ENCODE peak calls at places on chromosomes 11 and 22, in nine cellular contexts. I is fibroblast of mammary gland, B is A673, G is tibial nerve, R is fibroblast of the aortic adventitia, Y is mammary epithelial cell, S is epithelial cell of proximal tubule, F is AG04450, N is CD14-positive monocyte. U is an unnamed sample.

GRCh38 chr22:24430431-24431308 is 3.3 kb downstream of the ADORA2A start:
- DNase-seq in N (no peak), R (no peak), Y (no peak), G (no peak), B (no peak), F (no peak), I (no peak), S (no peak), U (no peak)

GRCh38 chr22:35930933-35931332 is 97.7 kb downstream of the RBFOX2 start:
- DNase-seq in G (peak), I (peak), F (peak), S (no peak), B (peak), R (peak), Y (peak), N (no peak), U (no peak)

GRCh38 chr22:49971232-49972162 is 10.9 kb downstream of the PIM3 start:
- DNase-seq in F (no peak), B (no peak), R (peak), G (peak), Y (no peak), I (peak), N (peak), S (no peak), U (no peak)

GRCh38 chr11:87397250-87397649 is 359.5 kb downstream of the TMEM135 start:
- DNase-seq in F (no peak), S (no peak), B (no peak), Y (no peak), N (no peak), G (no peak), R (no peak), I (no peak), U (no peak)

GRCh38 chr11:57379732-57380131 is 1.2 kb downstream of the PRG3 start:
- DNase-seq in S (no peak), Y (no peak), I (peak), F (no peak), R (peak), G (no peak), N (no peak), B (peak), U (no peak)

GRCh38 chr22:49349841-49350381 is 477.8 kb downstream of the BRD1 start:
- DNase-seq in R (no peak), G (no peak), S (no peak), Y (no peak), I (no peak), F (no peak), B (no peak), N (no peak), U (no peak)

GRCh38 chr22:31800065-31800464 is 46.2 kb downstream of the DEPDC5 start:
- DNase-seq in B (no peak), Y (peak), N (no peak), R (peak), F (peak), I (peak), S (peak), G (no peak), U (peak)

GRCh38 chr11:95337972-95338429 is 107.0 kb upstream of the SESN3 start:
- DNase-seq in Y (no peak), I (no peak), R (no peak), F (no peak), N (no peak), G (no peak), S (no peak), B (no peak), U (no peak)

GRCh38 chr22:36419177-36419911 is 31.6 kb upstream of the MYH9 start:
- DNase-seq in B (no peak), I (peak), Y (no peak), S (no peak), N (no peak), R (peak), F (peak), G (peak), U (no peak)

GRCh38 chr11:132289590-132290256 is 919.3 kb downstream of the NTM start:
- DNase-seq in B (no peak), F (no peak), Y (no peak), R (no peak), S (no peak), G (no peak), I (no peak), N (no peak), U (no peak)

GRCh38 chr22:21726650-21727049 is 8.9 kb downstream of the YPEL1 start:
- DNase-seq in N (no peak), S (no peak), G (no peak), F (no peak), Y (no peak), B (peak), I (no peak), R (no peak), U (no peak)

GRCh38 chr22:41487037-41487963 is 18.4 kb downstream of the ACO2 start:
- DNase-seq in S (no peak), R (peak), Y (no peak), G (no peak), F (peak), N (no peak), I (no peak), B (no peak), U (peak)

DNA sequence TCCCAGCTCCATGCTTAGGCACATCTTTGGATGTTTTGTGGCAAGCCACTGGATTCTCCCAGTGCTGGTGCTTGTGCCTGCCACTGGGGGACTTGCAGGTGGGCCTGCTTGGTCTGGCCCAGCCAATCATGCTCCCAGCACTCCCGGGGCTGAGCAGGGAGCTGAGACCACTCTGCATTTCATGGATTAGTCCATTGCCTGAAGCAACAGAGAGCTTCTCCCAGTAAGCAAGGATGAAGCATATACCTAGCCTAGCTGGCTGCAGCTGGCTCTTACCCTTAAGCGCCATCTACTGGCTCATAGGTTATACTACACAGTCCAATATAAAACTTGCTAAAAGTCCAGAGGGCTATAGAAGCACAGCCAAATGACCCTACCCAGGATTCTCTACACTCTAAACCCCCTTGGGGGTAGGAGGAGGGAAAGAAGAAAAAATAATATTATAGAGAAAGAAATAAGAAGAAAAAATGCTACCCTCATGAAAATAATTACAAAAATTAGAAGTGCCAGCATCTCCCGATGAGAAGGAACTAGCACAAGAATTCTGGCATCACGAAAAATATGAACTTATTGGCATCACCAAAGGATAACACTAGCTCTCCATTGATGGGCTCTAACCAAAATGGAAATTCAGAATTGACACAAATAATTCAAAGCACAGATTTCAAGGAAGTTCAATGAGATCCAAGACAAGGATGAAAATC is 275.3 kb downstream of the C11orf87 start:
- DNase-seq in G (no peak), Y (peak), R (peak), N (no peak), B (peak), F (peak), I (peak), S (no peak), U (peak)
- TF ChIP-seq CTCF in G (no peak), Y (peak), R (peak), N (peak), B (peak), F (peak), I (peak), S (peak), U (peak)

GRCh38 chr11:111762981-111763643 is 3.1 kb downstream of the PPP2R1B start:
- DNase-seq in G (no peak), R (peak), F (no peak), N (no peak), S (no peak), Y (no peak), B (peak), I (peak), U (no peak)
- TF ChIP-seq CTCF in G (no peak), R (peak), F (peak), N (no peak), S (peak), Y (no peak), B (peak), I (peak), U (no peak)

DNA sequence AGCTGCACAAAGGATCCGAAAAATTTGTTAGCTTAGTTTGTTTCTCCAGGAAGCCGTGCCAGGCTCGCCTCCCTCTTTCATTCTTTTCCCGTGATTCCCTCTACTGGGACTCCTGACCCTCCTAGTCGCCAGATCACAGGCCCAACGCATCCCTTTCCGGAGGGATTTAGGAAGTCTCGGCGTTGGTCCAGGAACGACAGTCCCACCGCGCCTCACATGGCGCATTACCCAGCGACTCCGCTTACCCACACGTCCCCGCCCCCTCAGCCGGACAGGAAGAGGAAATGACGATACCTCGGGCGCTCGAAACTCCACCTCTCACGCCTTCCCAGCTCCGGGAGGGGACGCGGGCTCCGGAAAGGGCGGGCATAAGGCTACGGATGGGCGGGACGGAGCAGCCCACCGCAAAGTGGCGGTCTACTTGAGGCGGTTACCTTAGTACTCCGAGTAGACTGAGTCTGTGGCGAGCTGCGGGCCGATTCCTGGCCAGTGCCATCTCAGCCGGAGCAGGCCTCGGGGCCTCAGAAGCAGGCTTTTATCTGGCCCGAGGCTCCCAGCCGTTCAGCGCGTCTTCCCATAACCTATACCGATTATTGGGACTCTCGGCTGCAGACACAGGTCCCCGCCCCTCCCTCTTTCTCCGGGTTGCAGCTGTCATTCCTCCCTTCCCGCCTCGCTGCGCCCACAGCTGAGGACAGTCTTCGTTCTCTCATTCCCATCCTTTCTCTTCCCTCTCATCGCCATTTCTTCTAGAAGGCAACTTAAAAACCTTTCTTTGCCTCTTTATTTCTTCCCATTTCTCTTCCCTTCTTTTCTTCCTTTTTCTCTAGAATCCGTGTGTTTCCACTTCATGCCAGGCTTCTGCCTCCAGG is at the start of gene CCDC15:
- DNase-seq in B (peak), G (peak), I (peak), F (peak), S (peak), R (peak), N (peak), Y (peak), U (peak)
- TF ChIP-seq CTCF in B (no peak), G (no peak), I (no peak), F (no peak), S (no peak), R (no peak), N (no peak), Y (no peak), U (no peak)

GRCh38 chr11:8796926-8797325 is 114.1 kb upstream of the AKIP1 start:
- DNase-seq in N (no peak), I (no peak), G (no peak), S (no peak), F (no peak), B (no peak), R (no peak), Y (no peak), U (no peak)

GRCh38 chr11:8793114-8793777 is 110.7 kb downstream of the RPL27A start:
- DNase-seq in I (peak), R (no peak), G (no peak), S (no peak), N (no peak), B (no peak), Y (no peak), F (no peak), U (no peak)

GRCh38 chr11:8792636-8793035 is 110.0 kb downstream of the RPL27A start:
- DNase-seq in R (no peak), N (no peak), Y (no peak), G (no peak), I (no peak), B (no peak), S (no peak), F (no peak), U (no peak)

GRCh38 chr11:8794126-8794525 is 111.5 kb downstream of the RPL27A start:
- DNase-seq in S (no peak), B (no peak), G (no peak), R (no peak), Y (no peak), I (no peak), F (no peak), N (no peak), U (no peak)

GRCh38 chr11:8794677-8795103 is 112.1 kb downstream of the RPL27A start:
- DNase-seq in F (no peak), R (no peak), N (no peak), I (no peak), B (no peak), Y (no peak), S (no peak), G (no peak), U (no peak)
- TF ChIP-seq CTCF in F (peak), R (peak), N (no peak), I (peak), B (peak), Y (peak), S (peak), G (no peak), U (peak)

GRCh38 chr11:2208691-2209369 is 37.2 kb upstream of the TH start:
- DNase-seq in R (no peak), F (no peak), I (no peak), B (no peak), G (no peak), S (no peak), Y (peak), N (peak), U (no peak)
- TF ChIP-seq CTCF in R (no peak), F (no peak), I (no peak), B (no peak), G (no peak), S (peak), Y (no peak), N (no peak), U (peak)